ENCODE peak calls at places on chromosomes 2 and 18, in eight cellular contexts. K is ELF-1, L is EL, C is T-helper 2 cell, G is GM23338, Y is COR-L47, U is Right ventricle myocardium superior, R is left cardiac atrium. B is an unnamed sample.

GRCh38 chr2:66553370-66553769 is 118.4 kb downstream of the MEIS1 start:
- DNase-seq in K (no peak), L (no peak), C (no peak), G (no peak), Y (peak), U (peak), R (peak), B (no peak)

GRCh38 chr2:5482929-5483331 is 209.3 kb upstream of the SOX11 start:
- DNase-seq in K (peak), L (no peak), C (no peak), G (peak), Y (no peak), U (no peak), R (no peak), B (no peak)

GRCh38 chr2:106189325-106189724 is 4.8 kb downstream of the UXS1 start:
- DNase-seq in K (no peak), L (no peak), C (no peak), G (no peak), Y (no peak), U (no peak), R (no peak), B (no peak)

GRCh38 chr2:6177796-6178195 is 485.6 kb downstream of the SOX11 start:
- DNase-seq in K (no peak), L (no peak), C (no peak), G (no peak), Y (no peak), U (no peak), R (no peak), B (no peak)

GRCh38 chr2:30422437-30422805 is 24.6 kb upstream of the LCLAT1 start:
- DNase-seq in K (no peak), L (peak), C (peak), G (no peak), Y (no peak), U (peak), R (peak), B (peak)

GRCh38 chr18:59628995-59629394 is 68.2 kb downstream of the CCBE1 start:
- DNase-seq in K (no peak), L (no peak), C (no peak), G (no peak), Y (no peak), U (no peak), R (no peak), B (no peak)

GRCh38 chr2:8197101-8197500 is 484.8 kb upstream of the ID2 start:
- DNase-seq in K (no peak), L (peak), C (no peak), G (no peak), Y (no peak), U (no peak), R (no peak), B (no peak)

GRCh38 chr2:226790006-226790405 is 9.6 kb downstream of the IRS1 start:
- DNase-seq in K (no peak), L (no peak), C (no peak), G (no peak), Y (no peak), U (no peak), R (no peak), B (no peak)

GRCh38 chr2:94874277-94874997 is 3.2 kb downstream of the TEKT4 start:
- DNase-seq in K (peak), L (peak), C (peak), G (peak), Y (peak), U (no peak), R (no peak), B (peak)

GRCh38 chr2:182598626-182599025 is 117.4 kb upstream of the DNAJC10 start:
- DNase-seq in K (no peak), L (no peak), C (no peak), G (no peak), Y (no peak), U (no peak), R (no peak), B (no peak)

GRCh38 chr2:202376460-202377307 is 557 bp downstream of the BMPR2 start:
- DNase-seq in K (peak), L (peak), C (no peak), G (peak), Y (no peak), U (peak), R (peak), B (peak)

B was measured in activated CD4-positive, alpha-beta T cell treated with anti-CD3 and anti-CD28 coated beads for 4 hours.